ENCODE peak calls at places on chromosomes 13 and 19, in ten cellular contexts. J is tibial nerve, Y is sigmoid colon, K is SK-N-SH, M is Caco-2, W is mesendoderm, H is neuronal stem cell, O is ovary, G is GM23338, S is H1. Q is an unnamed sample. For H3K4me1, the result is how much of the 10 kb centered on the place peaks cover.

GRCh38 chr19:46542428-46543230 is 47.0 kb upstream of the PNMA8B start:
- DNase-seq in J (peak), Y (peak), K (peak), M (peak), W (peak), H (peak), O (peak), G (peak), S (peak), Q (peak)

GRCh38 chr13:76886005-76886291 is 257 bp downstream of the KCTD12 start:
- DNase-seq in J (no peak), Y (no peak), K (no peak), M (no peak), W (no peak), H (peak), O (no peak), G (no peak), S (peak), Q (peak)

GRCh38 chr13:37029617-37030016 is 29.0 kb downstream of the EXOSC8 start:
- DNase-seq in J (no peak), Y (no peak), K (peak), M (no peak), W (no peak), H (no peak), O (no peak), G (no peak), S (no peak), Q (no peak)

GRCh38 chr19:41705393-41706174 is 2.8 kb upstream of the CEACAM5 start:
- DNase-seq in J (no peak), Y (no peak), K (no peak), M (peak), W (peak), H (peak), O (no peak), G (peak), S (no peak), Q (peak)

GRCh38 chr13:75452564-75452963 is 29.4 kb downstream of the TBC1D4 start:
- DNase-seq in J (no peak), Y (no peak), K (no peak), M (no peak), W (no peak), H (no peak), O (no peak), G (no peak), S (no peak), Q (no peak)

GRCh38 chr19:1082165-1082927 is 12.8 kb downstream of the POLR2E start:
- DNase-seq in J (no peak), Y (no peak), K (peak), M (peak), W (peak), H (peak), O (peak), G (peak), S (peak), Q (peak)

GRCh38 chr19:48446579-48446978 is 796 bp downstream of the GRWD1 start:
- DNase-seq in J (no peak), Y (no peak), K (no peak), M (no peak), W (no peak), H (no peak), O (no peak), G (no peak), S (no peak), Q (no peak)

GRCh38 chr13:52002361-52002760 is 8.9 kb downstream of the ATP7B start:
- DNase-seq in J (no peak), Y (no peak), K (no peak), M (no peak), W (peak), H (no peak), O (no peak), G (peak), S (no peak), Q (no peak)

GRCh38 chr13:110483386-110483785 is 78.1 kb downstream of the RAB20 start:
- DNase-seq in J (no peak), Y (no peak), K (no peak), M (no peak), W (no peak), H (no peak), O (no peak), G (no peak), S (no peak), Q (no peak)

GRCh38 chr13:95530178-95530577 is 22.3 kb upstream of the CLDN10 start:
- DNase-seq in J (no peak), Y (no peak), K (no peak), M (no peak), W (no peak), H (no peak), O (no peak), G (no peak), S (no peak), Q (no peak)

DNA sequence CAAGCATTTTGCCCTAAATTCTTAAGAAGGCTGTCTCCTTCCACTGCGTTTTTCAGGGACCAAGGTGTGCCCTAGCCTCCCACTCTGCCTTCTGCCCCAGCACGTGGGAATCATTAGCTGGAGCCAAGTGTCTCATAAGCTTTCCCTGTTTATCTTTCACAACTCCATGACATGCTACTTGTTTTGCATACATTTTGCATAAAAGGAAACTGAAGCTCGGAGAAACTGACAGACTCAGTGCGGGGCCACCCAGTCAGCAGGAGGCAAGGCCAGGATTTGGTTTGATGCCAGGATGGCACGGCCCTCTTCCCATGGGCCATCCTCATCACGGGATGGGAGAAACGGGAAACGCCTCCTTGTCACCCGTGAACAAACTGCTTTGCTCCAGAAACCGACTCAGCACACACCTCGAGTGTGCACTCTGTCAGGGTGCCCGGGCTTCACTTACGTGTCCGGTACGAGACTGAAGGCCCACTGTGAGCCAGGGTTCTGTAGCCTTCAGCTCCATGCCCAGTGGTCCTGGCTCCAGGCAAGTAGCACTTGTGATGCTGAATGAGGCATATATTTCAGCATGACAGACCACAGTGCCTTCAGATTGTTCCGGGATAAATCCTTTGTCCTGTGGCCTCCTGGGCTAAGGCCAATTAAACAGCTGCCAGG is 9.6 kb downstream of the CEBPA start:
- DNase-seq in J (no peak), Y (no peak), K (no peak), M (no peak), W (no peak), H (no peak), O (no peak), G (no peak), S (no peak), Q (no peak)
- H3K4me1 ChIP-seq in J (under half), Y (under half), K (under half), M (half or more), W (under half), H (under half), O (under half), G (under half), S (under half), Q (under half)

DNA sequence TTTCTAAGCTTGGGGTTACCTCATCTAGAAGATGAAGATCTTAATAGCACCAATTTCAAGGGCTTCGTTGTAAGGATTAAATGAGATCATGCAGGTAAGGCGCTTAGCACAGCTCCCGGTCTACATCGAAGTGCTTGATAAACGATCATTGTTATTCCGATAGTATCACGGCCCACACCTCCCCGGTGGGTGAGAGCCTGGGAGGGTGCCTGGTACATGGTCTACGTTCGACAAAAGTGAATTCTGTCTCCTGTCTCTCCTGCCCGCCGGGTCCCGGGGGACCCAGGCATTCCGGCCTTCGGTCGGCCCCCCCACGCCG is 501 bp upstream of the MYH14 start:
- DNase-seq in J (no peak), Y (no peak), K (no peak), M (no peak), W (no peak), H (no peak), O (no peak), G (no peak), S (no peak), Q (no peak)
- H3K4me1 ChIP-seq in J (under half), Y (under half), K (under half), M (under half), W (under half), H (under half), O (under half), G (under half), S (under half), Q (under half)

GRCh38 chr19:9863759-9864158 is 28.6 kb downstream of the PIN1 start:
- DNase-seq in J (no peak), Y (no peak), K (no peak), M (no peak), W (no peak), H (no peak), O (no peak), G (no peak), S (no peak), Q (no peak)

GRCh38 chr19:9861503-9861902 is 26.4 kb downstream of the PIN1 start:
- DNase-seq in J (no peak), Y (no peak), K (no peak), M (no peak), W (no peak), H (no peak), O (no peak), G (no peak), S (no peak), Q (no peak)

GRCh38 chr19:9860407-9860806 is 25.3 kb downstream of the PIN1 start:
- DNase-seq in J (no peak), Y (no peak), K (no peak), M (no peak), W (no peak), H (no peak), O (no peak), G (no peak), S (no peak), Q (no peak)

GRCh38 chr19:9865732-9866627 is 30.9 kb downstream of the PIN1 start:
- DNase-seq in J (no peak), Y (no peak), K (no peak), M (no peak), W (no peak), H (no peak), O (no peak), G (peak), S (no peak), Q (peak)

DNA sequence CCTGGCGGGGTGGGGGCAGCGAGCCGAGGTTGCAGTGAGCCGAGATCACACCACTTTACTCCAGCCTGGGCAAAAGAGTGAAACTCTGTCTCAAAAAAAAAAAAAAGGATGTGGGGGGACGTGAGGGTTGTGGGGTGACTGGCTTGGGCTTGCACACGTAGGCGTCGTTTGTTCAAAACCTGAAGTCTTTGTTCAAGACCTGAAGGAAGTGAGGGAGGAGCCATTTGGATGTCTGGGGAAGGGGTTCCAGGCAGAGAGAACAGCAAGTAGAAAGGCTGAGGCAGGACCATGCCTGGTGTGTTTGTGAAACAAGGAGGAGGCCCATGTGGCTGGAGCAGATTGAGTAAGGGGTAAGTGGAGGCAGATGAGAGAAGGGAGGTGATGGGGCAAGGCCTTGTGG is 27.8 kb downstream of the PIN1 start:
- DNase-seq in J (no peak), Y (no peak), K (no peak), M (no peak), W (no peak), H (no peak), O (no peak), G (no peak), S (no peak), Q (no peak)
- H3K4me1 ChIP-seq in J (under half), Y (under half), K (under half), M (under half), W (under half), H (under half), O (under half), G (under half), S (under half), Q (under half)

GRCh38 chr19:6272913-6273600 is 6.7 kb downstream of the MLLT1 start:
- DNase-seq in J (no peak), Y (no peak), K (no peak), M (no peak), W (no peak), H (no peak), O (no peak), G (no peak), S (no peak), Q (no peak)

GRCh38 chr19:6276447-6276846 is 3.3 kb downstream of the MLLT1 start:
- DNase-seq in J (peak), Y (peak), K (peak), M (no peak), W (peak), H (no peak), O (peak), G (no peak), S (no peak), Q (no peak)

GRCh38 chr19:6273701-6274601 is 5.8 kb downstream of the MLLT1 start:
- DNase-seq in J (peak), Y (peak), K (peak), M (no peak), W (no peak), H (no peak), O (peak), G (no peak), S (no peak), Q (peak)

GRCh38 chr19:6275170-6275744 is 4.5 kb downstream of the MLLT1 start:
- DNase-seq in J (no peak), Y (no peak), K (no peak), M (no peak), W (no peak), H (no peak), O (no peak), G (no peak), S (no peak), Q (no peak)

GRCh38 chr19:6274756-6275155 is 5.0 kb downstream of the MLLT1 start:
- DNase-seq in J (no peak), Y (no peak), K (peak), M (no peak), W (no peak), H (no peak), O (peak), G (no peak), S (no peak), Q (no peak)
- H3K4me1 ChIP-seq in J (half or more), Y (half or more), K (half or more), M (under half), W (under half), H (under half), O (half or more), G (half or more), S (under half), Q (half or more)

Q was measured in testis.